ENCODE peak calls at places on chromosomes 5 and 9, in five cellular contexts. N is NCI-H1092; E is cardiac fibroblast; O is frontal cortex; A is effector memory CD4-positive, alpha-beta T cell. Q is an unnamed sample.

GRCh38 chr9:98706651-98707103 is 2.1 kb downstream of the GABBR2 start:
- DNase-seq in N (no peak), E (peak; percentile 36), O (peak; percentile 15), A (no peak), Q (no peak)

GRCh38 chr5:16178745-16179372 is 732 bp downstream of the MARCHF11 start:
- DNase-seq in N (peak; percentile 33), E (peak; percentile 64), O (peak; percentile 57), A (no peak), Q (no peak)

GRCh38 chr9:100277166-100277979 is 75.4 kb downstream of the TEX10 start:
- DNase-seq in N (no peak), E (peak; percentile 23), O (no peak), A (no peak), Q (no peak)

GRCh38 chr5:168295574-168296201 is 4.2 kb downstream of the WWC1 start:
- DNase-seq in N (no peak), E (peak; percentile 87), O (peak; percentile 43), A (no peak), Q (no peak)

GRCh38 chr9:113634597-113635515 is 171.3 kb downstream of the RGS3 start:
- DNase-seq in N (no peak), E (no peak), O (no peak), A (no peak), Q (no peak)

GRCh38 chr5:150778103-150778516 is 447 bp upstream of the SMIM3 start:
- DNase-seq in N (no peak), E (peak; percentile 51), O (no peak), A (no peak), Q (no peak)

GRCh38 chr5:179296150-179296821 is 49.0 kb downstream of the ADAMTS2 start:
- DNase-seq in N (no peak), E (no peak), O (no peak), A (no peak), Q (no peak)

GRCh38 chr5:86999951-87000350 is 267.7 kb upstream of the RASA1 start:
- DNase-seq in N (no peak), E (no peak), O (no peak), A (no peak), Q (no peak)

GRCh38 chr5:36733183-36733582 is 126.8 kb downstream of the SLC1A3 start:
- DNase-seq in N (no peak), E (no peak), O (no peak), A (no peak), Q (no peak)

GRCh38 chr5:96384353-96384752 is 48.7 kb downstream of the PCSK1 start:
- DNase-seq in N (no peak), E (peak; percentile 74), O (no peak), A (no peak), Q (no peak)

GRCh38 chr5:40986666-40987065 is 77.4 kb downstream of the C7 start:
- DNase-seq in N (no peak), E (no peak), O (no peak), A (no peak), Q (no peak)

GRCh38 chr9:108830292-108830691 is 25.5 kb downstream of the ACTL7B start:
- DNase-seq in N (no peak), E (no peak), O (no peak), A (no peak), Q (no peak)

GRCh38 chr5:148830220-148830619 is 3.8 kb downstream of the ADRB2 start:
- DNase-seq in N (no peak), E (no peak), O (no peak), A (no peak), Q (no peak)

Q was measured in T-helper 17 cell.